ENCODE peak calls at places on chromosomes 13 and 19, in nine cellular contexts. One of them, this sample, is unnamed.

GRCh38 chr19:5031231-5032100 is 62.6 kb downstream of the KDM4B start:
- DNase-seq in upper lobe of right lung: peak; percentile 88
- DNase-seq in psoas muscle: peak; percentile 86
- DNase-seq in upper lobe of left lung: peak; percentile 86
- DNase-seq in fibroblast of villous mesenchyme: peak; percentile 74
- DNase-seq in AG10803: peak; percentile 63
- DNase-seq in HFF-Myc: no peak
- DNase-seq in fibroblast of lung: peak; percentile 56
- DNase-seq in cardiac fibroblast: peak; percentile 78
- DNase-seq in this sample: peak; percentile 79

GRCh38 chr19:11721681-11722080 is 17.1 kb downstream of the ZNF823 start:
- DNase-seq in upper lobe of right lung: no peak
- DNase-seq in psoas muscle: no peak
- DNase-seq in upper lobe of left lung: no peak
- DNase-seq in fibroblast of villous mesenchyme: no peak
- DNase-seq in AG10803: no peak
- DNase-seq in HFF-Myc: no peak
- DNase-seq in fibroblast of lung: no peak
- DNase-seq in cardiac fibroblast: no peak
- DNase-seq in this sample: no peak

GRCh38 chr13:98508280-98509074 is 68.4 kb downstream of the STK24 start:
- DNase-seq in upper lobe of right lung: no peak
- DNase-seq in psoas muscle: no peak
- DNase-seq in upper lobe of left lung: no peak
- DNase-seq in fibroblast of villous mesenchyme: peak; percentile 80
- DNase-seq in AG10803: peak; percentile 94
- DNase-seq in HFF-Myc: no peak
- DNase-seq in fibroblast of lung: peak; percentile 91
- DNase-seq in cardiac fibroblast: peak; percentile 63
- DNase-seq in this sample: no peak

GRCh38 chr13:43915451-43915850 is 35.7 kb downstream of the LACC1 start:
- DNase-seq in upper lobe of right lung: no peak
- DNase-seq in psoas muscle: no peak
- DNase-seq in upper lobe of left lung: no peak
- DNase-seq in fibroblast of villous mesenchyme: no peak
- DNase-seq in AG10803: peak; percentile 55
- DNase-seq in HFF-Myc: no peak
- DNase-seq in fibroblast of lung: peak; percentile 72
- DNase-seq in cardiac fibroblast: no peak
- DNase-seq in this sample: no peak

GRCh38 chr13:21071015-21071414 is 9.6 kb upstream of the LATS2 start:
- DNase-seq in upper lobe of right lung: no peak
- DNase-seq in psoas muscle: no peak
- DNase-seq in upper lobe of left lung: no peak
- DNase-seq in fibroblast of villous mesenchyme: no peak
- DNase-seq in AG10803: peak; percentile 76
- DNase-seq in HFF-Myc: no peak
- DNase-seq in fibroblast of lung: peak; percentile 74
- DNase-seq in cardiac fibroblast: peak; percentile 32
- DNase-seq in this sample: no peak

GRCh38 chr19:45112111-45112827 is 19.3 kb downstream of the PPP1R37 start:
- DNase-seq in upper lobe of right lung: no peak
- DNase-seq in psoas muscle: no peak
- DNase-seq in upper lobe of left lung: no peak
- DNase-seq in fibroblast of villous mesenchyme: no peak
- DNase-seq in AG10803: no peak
- DNase-seq in HFF-Myc: no peak
- DNase-seq in fibroblast of lung: no peak
- DNase-seq in cardiac fibroblast: no peak
- DNase-seq in this sample: no peak

GRCh38 chr13:35722438-35723060 is 246.1 kb upstream of the MAB21L1 start:
- DNase-seq in upper lobe of right lung: no peak
- DNase-seq in psoas muscle: no peak
- DNase-seq in upper lobe of left lung: no peak
- DNase-seq in fibroblast of villous mesenchyme: peak; percentile 58
- DNase-seq in AG10803: peak; percentile 59
- DNase-seq in HFF-Myc: no peak
- DNase-seq in fibroblast of lung: no peak
- DNase-seq in cardiac fibroblast: no peak
- DNase-seq in this sample: no peak

GRCh38 chr19:22515435-22515834 is 93.3 kb upstream of the ZNF98 start:
- DNase-seq in upper lobe of right lung: peak; percentile 15
- DNase-seq in psoas muscle: no peak
- DNase-seq in upper lobe of left lung: no peak
- DNase-seq in fibroblast of villous mesenchyme: no peak
- DNase-seq in AG10803: no peak
- DNase-seq in HFF-Myc: no peak
- DNase-seq in fibroblast of lung: no peak
- DNase-seq in cardiac fibroblast: no peak
- DNase-seq in this sample: no peak

GRCh38 chr13:48804836-48805601 is 151.3 kb downstream of the CYSLTR2 start:
- DNase-seq in upper lobe of right lung: no peak
- DNase-seq in psoas muscle: no peak
- DNase-seq in upper lobe of left lung: no peak
- DNase-seq in fibroblast of villous mesenchyme: peak; percentile 71
- DNase-seq in AG10803: peak; percentile 38
- DNase-seq in HFF-Myc: no peak
- DNase-seq in fibroblast of lung: peak; percentile 72
- DNase-seq in cardiac fibroblast: no peak
- DNase-seq in this sample: no peak

GRCh38 chr19:1243768-1244692 is 2.5 kb downstream of the ATP5F1D start:
- DNase-seq in upper lobe of right lung: peak; percentile 93
- DNase-seq in psoas muscle: peak; percentile 92
- DNase-seq in upper lobe of left lung: peak; percentile 94
- DNase-seq in fibroblast of villous mesenchyme: peak; percentile 85
- DNase-seq in AG10803: peak; percentile 82
- DNase-seq in HFF-Myc: no peak
- DNase-seq in fibroblast of lung: peak; percentile 69
- DNase-seq in cardiac fibroblast: peak; percentile 90
- DNase-seq in this sample: peak; percentile 86

GRCh38 chr19:39946532-39946931 is 12.1 kb upstream of the FCGBP start:
- DNase-seq in upper lobe of right lung: no peak
- DNase-seq in psoas muscle: no peak
- DNase-seq in upper lobe of left lung: no peak
- DNase-seq in fibroblast of villous mesenchyme: no peak
- DNase-seq in AG10803: no peak
- DNase-seq in HFF-Myc: no peak
- DNase-seq in fibroblast of lung: no peak
- DNase-seq in cardiac fibroblast: no peak
- DNase-seq in this sample: no peak

GRCh38 chr13:53200498-53201453 is 172.2 kb downstream of the OLFM4 start:
- DNase-seq in upper lobe of right lung: peak; percentile 69
- DNase-seq in psoas muscle: peak; percentile 41
- DNase-seq in upper lobe of left lung: peak; percentile 86
- DNase-seq in fibroblast of villous mesenchyme: peak; percentile 0
- DNase-seq in AG10803: peak; percentile 7
- DNase-seq in HFF-Myc: no peak
- DNase-seq in fibroblast of lung: peak; percentile 9
- DNase-seq in cardiac fibroblast: no peak
- DNase-seq in this sample: no peak
- TF ChIP-seq CTCF in upper lobe of right lung: peak; percentile 41
- TF ChIP-seq CTCF in psoas muscle: peak; percentile 27
- TF ChIP-seq CTCF in upper lobe of left lung: peak; percentile 42
- TF ChIP-seq CTCF in fibroblast of villous mesenchyme: peak; percentile 15
- TF ChIP-seq CTCF in AG10803: peak; percentile 35
- TF ChIP-seq CTCF in HFF-Myc: peak; percentile 35
- TF ChIP-seq CTCF in fibroblast of lung: no peak
- TF ChIP-seq CTCF in cardiac fibroblast: peak; percentile 22
- TF ChIP-seq CTCF in this sample: peak; percentile 17

GRCh38 chr19:6494438-6495036 is 7.6 kb downstream of the TUBB4A start:
- DNase-seq in upper lobe of right lung: no peak
- DNase-seq in psoas muscle: no peak
- DNase-seq in upper lobe of left lung: no peak
- DNase-seq in fibroblast of villous mesenchyme: no peak
- DNase-seq in AG10803: no peak
- DNase-seq in HFF-Myc: no peak
- DNase-seq in fibroblast of lung: no peak
- DNase-seq in cardiac fibroblast: no peak
- DNase-seq in this sample: no peak
- TF ChIP-seq CTCF in upper lobe of right lung: no peak
- TF ChIP-seq CTCF in psoas muscle: no peak
- TF ChIP-seq CTCF in upper lobe of left lung: no peak
- TF ChIP-seq CTCF in fibroblast of villous mesenchyme: no peak
- TF ChIP-seq CTCF in AG10803: no peak
- TF ChIP-seq CTCF in HFF-Myc: no peak
- TF ChIP-seq CTCF in fibroblast of lung: no peak
- TF ChIP-seq CTCF in cardiac fibroblast: no peak
- TF ChIP-seq CTCF in this sample: no peak

GRCh38 chr19:10618846-10619245 is 6.5 kb upstream of the SLC44A2 start:
- DNase-seq in upper lobe of right lung: no peak
- DNase-seq in psoas muscle: no peak
- DNase-seq in upper lobe of left lung: no peak
- DNase-seq in fibroblast of villous mesenchyme: no peak
- DNase-seq in AG10803: no peak
- DNase-seq in HFF-Myc: no peak
- DNase-seq in fibroblast of lung: no peak
- DNase-seq in cardiac fibroblast: no peak
- DNase-seq in this sample: no peak

GRCh38 chr19:10625003-10625761 is at the start of gene SLC44A2:
- DNase-seq in upper lobe of right lung: peak; percentile 94
- DNase-seq in psoas muscle: peak; percentile 90
- DNase-seq in upper lobe of left lung: peak; percentile 96
- DNase-seq in fibroblast of villous mesenchyme: peak; percentile 54
- DNase-seq in AG10803: peak; percentile 54
- DNase-seq in HFF-Myc: no peak
- DNase-seq in fibroblast of lung: peak; percentile 44
- DNase-seq in cardiac fibroblast: peak; percentile 74
- DNase-seq in this sample: no peak

GRCh38 chr19:10624585-10624984 is 768 bp upstream of the SLC44A2 start:
- DNase-seq in upper lobe of right lung: no peak
- DNase-seq in psoas muscle: no peak
- DNase-seq in upper lobe of left lung: no peak
- DNase-seq in fibroblast of villous mesenchyme: no peak
- DNase-seq in AG10803: no peak
- DNase-seq in HFF-Myc: no peak
- DNase-seq in fibroblast of lung: no peak
- DNase-seq in cardiac fibroblast: no peak
- DNase-seq in this sample: no peak

GRCh38 chr19:10620786-10621185 is 4.6 kb upstream of the SLC44A2 start:
- DNase-seq in upper lobe of right lung: no peak
- DNase-seq in psoas muscle: no peak
- DNase-seq in upper lobe of left lung: no peak
- DNase-seq in fibroblast of villous mesenchyme: no peak
- DNase-seq in AG10803: no peak
- DNase-seq in HFF-Myc: no peak
- DNase-seq in fibroblast of lung: no peak
- DNase-seq in cardiac fibroblast: no peak
- DNase-seq in this sample: no peak

GRCh38 chr19:10621966-10622365 is 3.4 kb upstream of the SLC44A2 start:
- DNase-seq in upper lobe of right lung: no peak
- DNase-seq in psoas muscle: no peak
- DNase-seq in upper lobe of left lung: no peak
- DNase-seq in fibroblast of villous mesenchyme: no peak
- DNase-seq in AG10803: no peak
- DNase-seq in HFF-Myc: no peak
- DNase-seq in fibroblast of lung: no peak
- DNase-seq in cardiac fibroblast: no peak
- DNase-seq in this sample: no peak
- TF ChIP-seq CTCF in upper lobe of right lung: no peak
- TF ChIP-seq CTCF in psoas muscle: no peak
- TF ChIP-seq CTCF in upper lobe of left lung: no peak
- TF ChIP-seq CTCF in fibroblast of villous mesenchyme: no peak
- TF ChIP-seq CTCF in AG10803: no peak
- TF ChIP-seq CTCF in HFF-Myc: no peak
- TF ChIP-seq CTCF in fibroblast of lung: no peak
- TF ChIP-seq CTCF in cardiac fibroblast: no peak
- TF ChIP-seq CTCF in this sample: no peak

DNA sequence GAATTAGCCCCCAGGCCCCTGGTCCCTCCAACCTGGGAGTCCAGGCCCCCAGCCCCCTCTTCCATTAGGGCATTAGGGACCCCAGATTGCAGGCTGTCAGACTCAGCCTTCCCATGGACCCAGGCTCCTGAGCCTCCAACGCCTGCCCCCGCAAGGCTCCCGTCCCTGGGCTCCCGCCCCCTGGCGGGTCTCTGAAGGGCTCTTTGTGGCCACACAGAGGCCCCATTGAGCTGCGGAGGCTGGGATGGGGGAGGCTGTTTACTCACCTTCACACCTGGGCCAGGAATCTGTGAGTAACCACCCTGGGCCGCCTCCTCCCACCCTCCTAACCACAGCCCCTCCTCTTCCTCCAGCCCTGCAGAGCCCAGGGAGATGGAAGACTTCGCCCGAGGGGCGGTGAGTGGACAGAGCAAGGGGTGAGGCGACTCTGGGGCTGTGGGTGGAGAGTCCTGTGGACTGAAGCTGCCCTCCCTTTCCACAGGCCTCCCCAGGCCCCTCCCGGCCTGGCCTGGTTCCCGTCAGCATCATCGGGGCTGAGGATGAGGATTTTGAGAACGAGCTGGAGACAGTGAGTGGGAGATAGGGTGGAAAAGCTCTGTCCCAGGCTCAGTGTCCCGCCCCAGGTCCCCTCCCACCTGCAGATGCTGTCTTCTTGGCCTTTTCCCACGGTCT is 4.9 kb downstream of the ARHGEF1 start:
- DNase-seq in upper lobe of right lung: peak; percentile 93
- DNase-seq in psoas muscle: no peak
- DNase-seq in upper lobe of left lung: peak; percentile 85
- DNase-seq in fibroblast of villous mesenchyme: peak; percentile 34
- DNase-seq in AG10803: no peak
- DNase-seq in HFF-Myc: no peak
- DNase-seq in fibroblast of lung: peak; percentile 90
- DNase-seq in cardiac fibroblast: no peak
- DNase-seq in this sample: peak; percentile 89
- TF ChIP-seq CTCF in upper lobe of right lung: peak; percentile 27
- TF ChIP-seq CTCF in psoas muscle: no peak
- TF ChIP-seq CTCF in upper lobe of left lung: peak; percentile 24
- TF ChIP-seq CTCF in fibroblast of villous mesenchyme: no peak
- TF ChIP-seq CTCF in AG10803: no peak
- TF ChIP-seq CTCF in HFF-Myc: no peak
- TF ChIP-seq CTCF in fibroblast of lung: no peak
- TF ChIP-seq CTCF in cardiac fibroblast: peak; percentile 8
- TF ChIP-seq CTCF in this sample: peak; percentile 66